ENCODE peak calls at places on chromosomes 4 and X, in four cellular contexts. A is K562, M is GM12892, N is H1. J is an unnamed sample.

GRCh38 chr4:184826315-184827266 is 823 bp upstream of the ACSL1 start:
- DNase-seq in A (peak; percentile 39), M (peak; percentile 61), N (no peak), J (peak; percentile 46)

GRCh38 chrX:2692221-2693122 is 1.4 kb downstream of the CD99 start:
- DNase-seq in A (peak; percentile 76), M (no peak), N (no peak), J (no peak)

GRCh38 chr4:152162331-152162697 is 373.6 kb downstream of the FBXW7 start:
- DNase-seq in A (no peak), M (no peak), N (no peak), J (no peak)

GRCh38 chrX:116009871-116010710 is 160.5 kb upstream of the AGTR2 start:
- DNase-seq in A (no peak), M (no peak), N (no peak), J (no peak)

GRCh38 chr4:10003666-10004065 is 17.6 kb downstream of the SLC2A9 start:
- DNase-seq in A (no peak), M (no peak), N (no peak), J (no peak)

GRCh38 chr4:124486423-124486822 is 226.1 kb downstream of the ANKRD50 start:
- DNase-seq in A (no peak), M (no peak), N (no peak), J (no peak)

GRCh38 chrX:153438522-153438921 is 7.3 kb downstream of the TREX2 start:
- DNase-seq in A (peak; percentile 52), M (no peak), N (no peak), J (no peak)

GRCh38 chr4:189092596-189092995 is 848.1 kb upstream of the FRG1 start:
- DNase-seq in A (no peak), M (no peak), N (no peak), J (no peak)

GRCh38 chr4:10371869-10372471 is 85.3 kb downstream of the ZNF518B start:
- DNase-seq in A (peak; percentile 73), M (no peak), N (no peak), J (no peak)

GRCh38 chrX:39406799-39407198 is 605.5 kb downstream of the MID1IP1 start:
- DNase-seq in A (no peak), M (no peak), N (no peak), J (no peak)

GRCh38 chr4:182427530-182427929 is 184.3 kb downstream of the TENM3 start:
- DNase-seq in A (no peak), M (no peak), N (no peak), J (no peak)

GRCh38 chr4:122364700-122365404 is 14.0 kb upstream of the ADAD1 start:
- DNase-seq in A (peak; percentile 70), M (no peak), N (no peak), J (no peak)

GRCh38 chrX:24506082-24506481 is 41.0 kb downstream of the PDK3 start:
- DNase-seq in A (peak; percentile 3), M (no peak), N (no peak), J (no peak)

GRCh38 chr4:99062120-99062519 is 26.5 kb downstream of the ADH5 start:
- DNase-seq in A (no peak), M (no peak), N (no peak), J (no peak)

GRCh38 chrX:38929966-38930421 is 128.7 kb downstream of the MID1IP1 start:
- DNase-seq in A (peak; percentile 8), M (no peak), N (no peak), J (no peak)

GRCh38 chr4:140426610-140427103 is 791 bp downstream of the CLGN start:
- DNase-seq in A (peak; percentile 42), M (no peak), N (no peak), J (peak; percentile 18)

GRCh38 chr4:184553891-184554290 is 79.5 kb upstream of the IRF2 start:
- DNase-seq in A (no peak), M (no peak), N (no peak), J (no peak)

GRCh38 chrX:50003927-50004326 is 81.5 kb downstream of the CLCN5 start:
- DNase-seq in A (no peak), M (no peak), N (no peak), J (no peak)

GRCh38 chr4:69757464-69757863 is 3.0 kb downstream of the SULT1B1 start:
- DNase-seq in A (no peak), M (no peak), N (no peak), J (no peak)

GRCh38 chr4:117326091-117326490 is 240.7 kb upstream of the TRAM1L1 start:
- DNase-seq in A (no peak), M (no peak), N (no peak), J (no peak)

GRCh38 chr4:173802714-173803022 is 272.6 kb upstream of the HAND2 start:
- DNase-seq in A (no peak), M (no peak), N (no peak), J (no peak)
- TF ChIP-seq POLR2AphosphoS5 in A (no peak), M (no peak), N (no peak), J (no peak)

GRCh38 chrX:10570601-10571000 is 49.8 kb downstream of the MID1 start:
- DNase-seq in A (no peak), M (no peak), N (no peak), J (no peak)

GRCh38 chrX:10567136-10567535 is 53.2 kb downstream of the MID1 start:
- DNase-seq in A (no peak), M (no peak), N (no peak), J (no peak)

GRCh38 chrX:10566726-10567097 is 53.7 kb downstream of the MID1 start:
- DNase-seq in A (no peak), M (no peak), N (no peak), J (no peak)

GRCh38 chrX:10569946-10570345 is 50.4 kb downstream of the MID1 start:
- DNase-seq in A (no peak), M (no peak), N (no peak), J (no peak)

GRCh38 chrX:10568428-10568827 is 52.0 kb downstream of the MID1 start:
- DNase-seq in A (no peak), M (no peak), N (no peak), J (no peak)
- TF ChIP-seq TAF1 in A (no peak), M (no peak), N (no peak), J (no peak)

DNA sequence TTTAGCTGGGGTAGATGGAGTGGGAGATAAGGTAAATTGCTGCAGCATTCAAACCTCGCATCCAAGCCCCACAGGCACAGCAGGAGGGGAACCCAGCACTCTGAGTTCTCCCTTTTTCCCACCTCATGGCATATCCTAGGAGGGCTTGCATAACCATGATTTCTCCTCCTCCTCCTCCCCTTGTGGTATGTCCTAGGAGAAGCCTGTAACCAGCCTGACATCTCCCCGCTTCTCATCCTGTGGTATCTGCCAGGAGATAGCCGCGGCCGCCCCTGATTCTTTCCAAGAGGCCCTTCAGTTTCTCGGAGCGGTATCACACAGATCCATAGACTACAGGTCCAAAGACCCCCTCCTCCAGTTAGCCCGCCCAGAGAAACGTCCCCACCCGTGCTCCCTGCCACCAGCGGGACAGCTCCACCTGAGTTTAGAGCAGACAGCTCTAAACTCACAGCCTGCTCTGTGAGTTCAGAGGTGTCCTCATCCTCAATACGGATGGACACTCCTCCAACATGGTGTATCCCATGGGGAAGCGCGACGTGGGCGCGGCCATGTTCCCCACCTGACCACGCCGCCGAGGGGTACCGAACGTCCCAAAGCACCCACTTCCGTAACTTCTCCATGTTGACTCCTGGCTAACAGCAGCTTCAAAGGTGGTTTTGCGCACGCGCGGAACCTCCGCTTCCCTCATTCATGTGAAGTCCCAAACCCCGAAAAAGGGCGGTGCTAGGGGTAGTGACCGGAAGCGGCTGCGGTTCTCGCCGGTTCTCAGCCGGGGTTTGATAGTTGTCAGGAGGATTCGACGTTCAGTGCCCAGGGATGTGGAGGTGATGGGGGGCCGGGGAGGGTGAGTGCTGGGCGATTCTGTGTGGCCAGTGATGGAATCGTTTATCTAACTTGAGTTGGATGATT is at the start of gene ZNF81:
- DNase-seq in A (peak; percentile 98), M (peak; percentile 41), N (peak; percentile 85), J (peak; percentile 40)
- TF ChIP-seq POLR2A in A (peak; percentile 70), M (peak; percentile 79), N (peak; percentile 71), J (peak; percentile 76)

GRCh38 chr4:76594152-76594551 is 159.1 kb downstream of the SHROOM3 start:
- DNase-seq in A (no peak), M (no peak), N (no peak), J (no peak)
- TF ChIP-seq POLR2AphosphoS5 in A (no peak), M (no peak), N (no peak), J (no peak)

GRCh38 chrX:97897998-97898397 is 1014.3 kb downstream of the RPA4 start:
- DNase-seq in A (no peak), M (no peak), N (no peak), J (no peak)

GRCh38 chrX:97898798-97899197 is 1015.1 kb downstream of the RPA4 start:
- DNase-seq in A (no peak), M (no peak), N (no peak), J (no peak)

GRCh38 chrX:97895751-97896150 is 1012.0 kb downstream of the RPA4 start:
- DNase-seq in A (no peak), M (no peak), N (no peak), J (no peak)
- TF ChIP-seq TAF1 in A (no peak), M (no peak), N (no peak), J (no peak)

GRCh38 chrX:36963069-36963808 is 44.9 kb upstream of the FAM47C start:
- DNase-seq in A (no peak), M (no peak), N (no peak), J (no peak)
- TF ChIP-seq POLR2A in A (no peak), M (no peak), N (no peak), J (no peak)

GRCh38 chr4:53671757-53672156 is 80.5 kb upstream of the LNX1 start:
- DNase-seq in A (no peak), M (no peak), N (no peak), J (no peak)
- TF ChIP-seq POLR2AphosphoS5 in A (no peak), M (no peak), N (no peak), J (no peak)

GRCh38 chr4:158356331-158356730 is 146.0 kb downstream of the TMEM144 start:
- DNase-seq in A (no peak), M (no peak), N (no peak), J (no peak)
- TF ChIP-seq TAF1 in A (no peak), M (no peak), N (no peak), J (no peak)

GRCh38 chrX:48802813-48803261 is 970 bp downstream of the HDAC6 start:
- DNase-seq in A (no peak), M (no peak), N (no peak), J (no peak)

GRCh38 chrX:48806088-48806487 is 4.2 kb downstream of the HDAC6 start:
- DNase-seq in A (peak; percentile 35), M (no peak), N (no peak), J (no peak)

GRCh38 chrX:48801281-48802088 is at the start of gene HDAC6:
- DNase-seq in A (peak; percentile 99), M (peak; percentile 76), N (peak; percentile 94), J (peak; percentile 79)

GRCh38 chrX:48800574-48801280 is 1.1 kb upstream of the HDAC6 start:
- DNase-seq in A (peak; percentile 96), M (no peak), N (no peak), J (no peak)

DNA sequence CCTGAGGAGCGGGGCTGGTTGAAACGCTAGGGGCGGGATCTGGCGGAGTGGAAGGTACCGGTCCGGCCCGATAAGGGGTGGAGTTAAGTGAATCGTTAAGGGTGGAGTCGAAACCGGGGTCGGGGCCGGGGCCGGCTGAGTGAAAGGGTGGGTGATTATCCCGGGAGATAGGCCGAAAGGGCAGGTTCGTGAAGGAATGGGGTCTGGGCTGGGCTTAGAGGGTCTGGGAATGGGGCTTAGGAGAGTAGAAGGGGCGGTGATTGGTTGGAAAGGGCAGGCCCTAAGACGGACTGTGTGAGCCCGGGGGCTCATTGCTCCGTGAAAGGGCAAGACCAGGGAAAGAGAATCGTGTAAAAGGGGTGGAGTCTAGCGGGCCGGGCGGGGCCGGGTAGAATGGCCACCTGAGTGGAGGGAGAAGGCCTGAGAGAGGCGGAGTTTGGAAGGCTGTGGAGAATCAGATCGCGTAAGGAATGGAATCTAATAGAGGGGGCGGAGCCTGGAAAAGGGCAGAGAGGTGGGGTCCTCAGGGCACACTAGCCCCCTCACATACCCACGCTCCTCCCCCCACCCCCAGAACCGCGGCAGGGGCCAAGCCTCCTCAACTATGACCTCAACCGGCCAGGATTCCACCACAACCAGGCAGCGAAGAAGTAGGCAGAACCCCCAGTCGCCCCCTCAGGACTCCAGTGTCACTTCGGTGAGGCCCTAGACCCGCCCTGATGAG is 384 bp downstream of the HDAC6 start:
- DNase-seq in A (peak; percentile 93), M (peak; percentile 62), N (peak; percentile 27), J (peak; percentile 49)
- TF ChIP-seq POLR2A in A (peak; percentile 95), M (peak; percentile 75), N (no peak), J (peak; percentile 60)